ENCODE peak calls at places on chromosomes 13 and 19, in eight cellular contexts. One of them, this sample, is unnamed.

GRCh38 chr13:68009546-68009945 is 779.4 kb upstream of the PCDH9 start:
- DNase-seq in GM13977: no peak
- DNase-seq in KBM-7: no peak
- DNase-seq in iris pigment epithelial cell: no peak
- DNase-seq in NCI-H1092: no peak
- DNase-seq in upper lobe of left lung: no peak
- DNase-seq in tibial nerve: no peak
- DNase-seq in amygdala: no peak
- DNase-seq in this sample: no peak

GRCh38 chr19:48618278-48618915 is 581 bp downstream of the RPL18 start:
- DNase-seq in GM13977: no peak
- DNase-seq in tibial nerve: no peak
- DNase-seq in amygdala: no peak
- DNase-seq in NCI-H1092: no peak
- DNase-seq in KBM-7: no peak
- DNase-seq in iris pigment epithelial cell: no peak
- DNase-seq in upper lobe of left lung: peak
- DNase-seq in this sample: no peak

GRCh38 chr13:72864142-72865035 is 82.5 kb downstream of the PIBF1 start:
- DNase-seq in KBM-7: no peak
- DNase-seq in GM13977: peak
- DNase-seq in tibial nerve: no peak
- DNase-seq in amygdala: no peak
- DNase-seq in upper lobe of left lung: no peak
- DNase-seq in NCI-H1092: no peak
- DNase-seq in iris pigment epithelial cell: peak
- DNase-seq in this sample: no peak

GRCh38 chr19:16660763-16661479 is at the start of gene TMEM38A:
- DNase-seq in amygdala: peak
- DNase-seq in KBM-7: no peak
- DNase-seq in GM13977: peak
- DNase-seq in tibial nerve: peak
- DNase-seq in upper lobe of left lung: peak
- DNase-seq in NCI-H1092: no peak
- DNase-seq in iris pigment epithelial cell: no peak
- DNase-seq in this sample: peak

GRCh38 chr19:35347930-35348298 is 212 bp downstream of the FFAR1 start:
- DNase-seq in NCI-H1092: no peak
- DNase-seq in iris pigment epithelial cell: no peak
- DNase-seq in tibial nerve: no peak
- DNase-seq in amygdala: no peak
- DNase-seq in KBM-7: no peak
- DNase-seq in GM13977: no peak
- DNase-seq in upper lobe of left lung: no peak
- DNase-seq in this sample: no peak

GRCh38 chr19:10815007-10815531 is 20.9 kb downstream of the TMED1 start:
- DNase-seq in amygdala: no peak
- DNase-seq in NCI-H1092: no peak
- DNase-seq in upper lobe of left lung: no peak
- DNase-seq in tibial nerve: no peak
- DNase-seq in iris pigment epithelial cell: no peak
- DNase-seq in GM13977: no peak
- DNase-seq in KBM-7: no peak
- DNase-seq in this sample: no peak

GRCh38 chr13:33466262-33466661 is 180.7 kb upstream of the STARD13 start:
- DNase-seq in NCI-H1092: no peak
- DNase-seq in iris pigment epithelial cell: no peak
- DNase-seq in upper lobe of left lung: no peak
- DNase-seq in KBM-7: no peak
- DNase-seq in GM13977: no peak
- DNase-seq in amygdala: no peak
- DNase-seq in tibial nerve: no peak
- DNase-seq in this sample: no peak

GRCh38 chr13:26377038-26377437 is 123.1 kb downstream of the CDK8 start:
- DNase-seq in NCI-H1092: no peak
- DNase-seq in KBM-7: peak
- DNase-seq in GM13977: no peak
- DNase-seq in amygdala: no peak
- DNase-seq in upper lobe of left lung: no peak
- DNase-seq in tibial nerve: no peak
- DNase-seq in iris pigment epithelial cell: peak
- DNase-seq in this sample: no peak

GRCh38 chr13:24683833-24684599 is 3.8 kb downstream of the ATP12A start:
- DNase-seq in upper lobe of left lung: peak
- DNase-seq in KBM-7: peak
- DNase-seq in amygdala: peak
- DNase-seq in NCI-H1092: peak
- DNase-seq in tibial nerve: peak
- DNase-seq in GM13977: peak
- DNase-seq in iris pigment epithelial cell: peak
- DNase-seq in this sample: peak

GRCh38 chr13:36124236-36124822 is 6.9 kb downstream of the DCLK1 start:
- DNase-seq in NCI-H1092: no peak
- DNase-seq in tibial nerve: no peak
- DNase-seq in amygdala: no peak
- DNase-seq in upper lobe of left lung: no peak
- DNase-seq in KBM-7: no peak
- DNase-seq in iris pigment epithelial cell: peak
- DNase-seq in GM13977: no peak
- DNase-seq in this sample: no peak

GRCh38 chr13:110055089-110055488 is 251.9 kb downstream of the COL4A1 start:
- DNase-seq in NCI-H1092: no peak
- DNase-seq in iris pigment epithelial cell: peak
- DNase-seq in GM13977: peak
- DNase-seq in tibial nerve: no peak
- DNase-seq in amygdala: no peak
- DNase-seq in KBM-7: peak
- DNase-seq in upper lobe of left lung: no peak
- DNase-seq in this sample: no peak

GRCh38 chr19:15265849-15266248 is 33.6 kb upstream of the EPHX3 start:
- DNase-seq in amygdala: peak
- DNase-seq in upper lobe of left lung: peak
- DNase-seq in iris pigment epithelial cell: peak
- DNase-seq in tibial nerve: peak
- DNase-seq in NCI-H1092: peak
- DNase-seq in KBM-7: no peak
- DNase-seq in GM13977: no peak
- DNase-seq in this sample: no peak

GRCh38 chr13:94305463-94305862 is 174.0 kb downstream of the DCT start:
- DNase-seq in amygdala: no peak
- DNase-seq in KBM-7: no peak
- DNase-seq in tibial nerve: no peak
- DNase-seq in upper lobe of left lung: no peak
- DNase-seq in iris pigment epithelial cell: peak
- DNase-seq in GM13977: no peak
- DNase-seq in NCI-H1092: no peak
- DNase-seq in this sample: no peak

GRCh38 chr19:39126593-39127187 is 1.1 kb downstream of the PAK4 start:
- DNase-seq in NCI-H1092: no peak
- DNase-seq in amygdala: no peak
- DNase-seq in upper lobe of left lung: peak
- DNase-seq in iris pigment epithelial cell: peak
- DNase-seq in tibial nerve: no peak
- DNase-seq in GM13977: no peak
- DNase-seq in KBM-7: no peak
- DNase-seq in this sample: no peak

GRCh38 chr19:9075064-9075964 is 11.5 kb upstream of the OR1M1 start:
- DNase-seq in GM13977: no peak
- DNase-seq in tibial nerve: peak
- DNase-seq in KBM-7: peak
- DNase-seq in iris pigment epithelial cell: peak
- DNase-seq in NCI-H1092: no peak
- DNase-seq in amygdala: peak
- DNase-seq in upper lobe of left lung: peak
- DNase-seq in this sample: no peak

GRCh38 chr19:33622809-33623511 is 1.2 kb downstream of the CHST8 start:
- DNase-seq in tibial nerve: no peak
- DNase-seq in iris pigment epithelial cell: no peak
- DNase-seq in upper lobe of left lung: no peak
- DNase-seq in NCI-H1092: no peak
- DNase-seq in GM13977: no peak
- DNase-seq in KBM-7: no peak
- DNase-seq in amygdala: no peak
- DNase-seq in this sample: no peak

GRCh38 chr13:87889241-87889640 is 218.1 kb downstream of the SLITRK5 start:
- DNase-seq in amygdala: no peak
- DNase-seq in iris pigment epithelial cell: no peak
- DNase-seq in GM13977: no peak
- DNase-seq in upper lobe of left lung: no peak
- DNase-seq in tibial nerve: no peak
- DNase-seq in NCI-H1092: peak
- DNase-seq in KBM-7: no peak
- DNase-seq in this sample: no peak

GRCh38 chr13:31887311-31887710 is 144.3 kb upstream of the FRY start:
- DNase-seq in NCI-H1092: no peak
- DNase-seq in iris pigment epithelial cell: peak
- DNase-seq in amygdala: no peak
- DNase-seq in KBM-7: no peak
- DNase-seq in upper lobe of left lung: no peak
- DNase-seq in tibial nerve: no peak
- DNase-seq in GM13977: no peak
- DNase-seq in this sample: no peak

GRCh38 chr13:71772376-71772775 is 94.6 kb downstream of the DACH1 start:
- DNase-seq in amygdala: no peak
- DNase-seq in tibial nerve: no peak
- DNase-seq in GM13977: no peak
- DNase-seq in upper lobe of left lung: no peak
- DNase-seq in KBM-7: no peak
- DNase-seq in iris pigment epithelial cell: no peak
- DNase-seq in NCI-H1092: no peak
- DNase-seq in this sample: no peak

GRCh38 chr19:35559281-35559659 is 4.2 kb downstream of the ATP4A start:
- DNase-seq in iris pigment epithelial cell: no peak
- DNase-seq in amygdala: no peak
- DNase-seq in KBM-7: peak
- DNase-seq in GM13977: peak
- DNase-seq in tibial nerve: no peak
- DNase-seq in upper lobe of left lung: no peak
- DNase-seq in NCI-H1092: no peak
- DNase-seq in this sample: no peak

GRCh38 chr19:3516675-3517207 is 10.6 kb downstream of the FZR1 start:
- DNase-seq in tibial nerve: no peak
- DNase-seq in GM13977: no peak
- DNase-seq in KBM-7: no peak
- DNase-seq in amygdala: peak
- DNase-seq in iris pigment epithelial cell: no peak
- DNase-seq in NCI-H1092: peak
- DNase-seq in upper lobe of left lung: no peak
- DNase-seq in this sample: no peak

GRCh38 chr13:76723551-76724232 is 162.5 kb downstream of the KCTD12 start:
- DNase-seq in amygdala: peak
- DNase-seq in iris pigment epithelial cell: peak
- DNase-seq in upper lobe of left lung: peak
- DNase-seq in GM13977: no peak
- DNase-seq in tibial nerve: no peak
- DNase-seq in NCI-H1092: no peak
- DNase-seq in KBM-7: peak
- DNase-seq in this sample: no peak

GRCh38 chr13:66703597-66703996 is 526.5 kb downstream of the PCDH9 start:
- DNase-seq in GM13977: no peak
- DNase-seq in NCI-H1092: no peak
- DNase-seq in tibial nerve: no peak
- DNase-seq in amygdala: no peak
- DNase-seq in upper lobe of left lung: no peak
- DNase-seq in iris pigment epithelial cell: no peak
- DNase-seq in KBM-7: no peak
- DNase-seq in this sample: no peak

This sample was measured in activated gamma-delta T cell.